ENCODE peak calls at places on chromosomes 5 and 9, in six cellular contexts. One of them, this sample, is unnamed.

GRCh38 chr9:92728831-92729734 is 35.5 kb downstream of the BICD2 start:
- DNase-seq in HEK293T: no peak
- DNase-seq in chondrocyte: no peak
- DNase-seq in iris pigment epithelial cell: no peak
- DNase-seq in GM12891: peak
- DNase-seq in HCEC 1CT: peak
- DNase-seq in this sample: peak

GRCh38 chr9:69817202-69817601 is 3.4 kb upstream of the CFAP95 start:
- DNase-seq in HEK293T: no peak
- DNase-seq in chondrocyte: no peak
- DNase-seq in iris pigment epithelial cell: no peak
- DNase-seq in GM12891: no peak
- DNase-seq in HCEC 1CT: no peak
- DNase-seq in this sample: no peak

GRCh38 chr5:139391570-139392323 is 2.0 kb upstream of the MZB1 start:
- DNase-seq in HEK293T: no peak
- DNase-seq in chondrocyte: peak
- DNase-seq in iris pigment epithelial cell: no peak
- DNase-seq in GM12891: no peak
- DNase-seq in HCEC 1CT: no peak
- DNase-seq in this sample: peak

GRCh38 chr9:131732061-131732526 is 7.8 kb downstream of the RAPGEF1 start:
- DNase-seq in HEK293T: no peak
- DNase-seq in chondrocyte: no peak
- DNase-seq in iris pigment epithelial cell: peak
- DNase-seq in GM12891: no peak
- DNase-seq in HCEC 1CT: peak
- DNase-seq in this sample: no peak

GRCh38 chr9:113589407-113589806 is 125.9 kb downstream of the RGS3 start:
- DNase-seq in HEK293T: no peak
- DNase-seq in chondrocyte: peak
- DNase-seq in iris pigment epithelial cell: no peak
- DNase-seq in GM12891: no peak
- DNase-seq in HCEC 1CT: no peak
- DNase-seq in this sample: no peak

GRCh38 chr9:2299156-2299842 is 284.2 kb downstream of the SMARCA2 start:
- DNase-seq in HEK293T: no peak
- DNase-seq in chondrocyte: no peak
- DNase-seq in iris pigment epithelial cell: no peak
- DNase-seq in GM12891: no peak
- DNase-seq in HCEC 1CT: no peak
- DNase-seq in this sample: no peak

GRCh38 chr9:34493972-34494535 is 28.7 kb downstream of the ENHO start:
- DNase-seq in HEK293T: peak
- DNase-seq in chondrocyte: no peak
- DNase-seq in iris pigment epithelial cell: peak
- DNase-seq in GM12891: no peak
- DNase-seq in HCEC 1CT: no peak
- DNase-seq in this sample: no peak

GRCh38 chr5:109688647-109688998 is 1.1 kb upstream of the MAN2A1 start:
- DNase-seq in HEK293T: peak
- DNase-seq in chondrocyte: no peak
- DNase-seq in iris pigment epithelial cell: no peak
- DNase-seq in GM12891: no peak
- DNase-seq in HCEC 1CT: no peak
- DNase-seq in this sample: peak

GRCh38 chr5:113212244-113212920 is 222.4 kb downstream of the TSSK1B start:
- DNase-seq in HEK293T: no peak
- DNase-seq in chondrocyte: no peak
- DNase-seq in iris pigment epithelial cell: peak
- DNase-seq in GM12891: no peak
- DNase-seq in HCEC 1CT: peak
- DNase-seq in this sample: no peak

GRCh38 chr5:103918668-103919367 is 356.2 kb upstream of the NUDT12 start:
- DNase-seq in HEK293T: no peak
- DNase-seq in chondrocyte: no peak
- DNase-seq in iris pigment epithelial cell: peak
- DNase-seq in GM12891: no peak
- DNase-seq in HCEC 1CT: peak
- DNase-seq in this sample: no peak

GRCh38 chr5:151202381-151203139 is 21.3 kb downstream of the CCDC69 start:
- DNase-seq in HEK293T: no peak
- DNase-seq in chondrocyte: no peak
- DNase-seq in iris pigment epithelial cell: peak
- DNase-seq in GM12891: no peak
- DNase-seq in HCEC 1CT: peak
- DNase-seq in this sample: no peak

GRCh38 chr5:169020102-169020501 is 280.8 kb downstream of the SLIT3 start:
- DNase-seq in HEK293T: peak
- DNase-seq in chondrocyte: no peak
- DNase-seq in iris pigment epithelial cell: peak
- DNase-seq in GM12891: no peak
- DNase-seq in HCEC 1CT: no peak
- DNase-seq in this sample: no peak

GRCh38 chr9:136140966-136141365 is 22.3 kb upstream of the TMEM250 start:
- DNase-seq in HEK293T: no peak
- DNase-seq in chondrocyte: no peak
- DNase-seq in iris pigment epithelial cell: no peak
- DNase-seq in GM12891: no peak
- DNase-seq in HCEC 1CT: no peak
- DNase-seq in this sample: no peak

GRCh38 chr5:32545102-32545847 is 40.1 kb upstream of the SUB1 start:
- DNase-seq in HEK293T: no peak
- DNase-seq in chondrocyte: no peak
- DNase-seq in iris pigment epithelial cell: no peak
- DNase-seq in GM12891: no peak
- DNase-seq in HCEC 1CT: no peak
- DNase-seq in this sample: no peak

GRCh38 chr5:131264453-131265200 is 774 bp downstream of the CDC42SE2 start:
- DNase-seq in HEK293T: peak
- DNase-seq in chondrocyte: no peak
- DNase-seq in iris pigment epithelial cell: no peak
- DNase-seq in GM12891: no peak
- DNase-seq in HCEC 1CT: peak
- DNase-seq in this sample: no peak

GRCh38 chr9:137956039-137956438 is 78.5 kb downstream of the CACNA1B start:
- DNase-seq in HEK293T: no peak
- DNase-seq in chondrocyte: no peak
- DNase-seq in iris pigment epithelial cell: no peak
- DNase-seq in GM12891: no peak
- DNase-seq in HCEC 1CT: no peak
- DNase-seq in this sample: peak

GRCh38 chr5:944992-945685 is 52.5 kb downstream of the TRIP13 start:
- DNase-seq in HEK293T: no peak
- DNase-seq in chondrocyte: peak
- DNase-seq in iris pigment epithelial cell: no peak
- DNase-seq in GM12891: no peak
- DNase-seq in HCEC 1CT: no peak
- DNase-seq in this sample: no peak

GRCh38 chr5:111461261-111461671 is 51.1 kb downstream of the STARD4 start:
- DNase-seq in HEK293T: peak
- DNase-seq in chondrocyte: no peak
- DNase-seq in iris pigment epithelial cell: peak
- DNase-seq in GM12891: no peak
- DNase-seq in HCEC 1CT: peak
- DNase-seq in this sample: no peak

GRCh38 chr9:20441704-20442423 is 180.4 kb downstream of the MLLT3 start:
- DNase-seq in HEK293T: no peak
- DNase-seq in chondrocyte: no peak
- DNase-seq in iris pigment epithelial cell: no peak
- DNase-seq in GM12891: no peak
- DNase-seq in HCEC 1CT: no peak
- DNase-seq in this sample: no peak

GRCh38 chr5:34891981-34892380 is 23.3 kb downstream of the RAD1 start:
- DNase-seq in HEK293T: no peak
- DNase-seq in chondrocyte: no peak
- DNase-seq in iris pigment epithelial cell: peak
- DNase-seq in GM12891: no peak
- DNase-seq in HCEC 1CT: no peak
- DNase-seq in this sample: no peak

GRCh38 chr9:107492381-107492780 is 2.8 kb upstream of the KLF4 start:
- DNase-seq in HEK293T: no peak
- DNase-seq in chondrocyte: no peak
- DNase-seq in iris pigment epithelial cell: peak
- DNase-seq in GM12891: no peak
- DNase-seq in HCEC 1CT: no peak
- DNase-seq in this sample: no peak

GRCh38 chr9:130215341-130216119 is 43.3 kb downstream of the NCS1 start:
- DNase-seq in HEK293T: no peak
- DNase-seq in chondrocyte: no peak
- DNase-seq in iris pigment epithelial cell: peak
- DNase-seq in GM12891: no peak
- DNase-seq in HCEC 1CT: peak
- DNase-seq in this sample: no peak

GRCh38 chr5:36301858-36302603 is at the start of gene RANBP3L:
- DNase-seq in HEK293T: peak
- DNase-seq in chondrocyte: no peak
- DNase-seq in iris pigment epithelial cell: peak
- DNase-seq in GM12891: no peak
- DNase-seq in HCEC 1CT: peak
- DNase-seq in this sample: peak